ENCODE peak calls at places on chromosomes 4 and X, in ten cellular contexts. One of them, this sample, is unnamed.

GRCh38 chr4:69936566-69936965 is 5.7 kb downstream of the CSN1S1 start:
- DNase-seq in A549: no peak
- DNase-seq in NCI-H2029 treated with DMSO at 0.1 percent for 48 hours: no peak
- DNase-seq in amniotic epithelial cell: peak; percentile 60
- DNase-seq in HFF-Myc: no peak
- DNase-seq in GOT3: no peak
- DNase-seq in endothelial cell of umbilical vein: no peak
- DNase-seq in posterior cingulate gyrus: no peak
- DNase-seq in activated naive CD8-positive, alpha-beta T cell treated with anti-CD3 and anti-CD28 coated beads, Interleukin-2, amount 50 U/mL, for 16 hours: no peak
- DNase-seq in coronary artery: no peak
- DNase-seq in this sample: peak; percentile 41

GRCh38 chrX:31323658-31324057 is 251.8 kb upstream of the FTHL17 start:
- DNase-seq in GOT3: no peak
- DNase-seq in NCI-H2029 treated with DMSO at 0.1 percent for 48 hours: no peak
- DNase-seq in HFF-Myc: no peak
- DNase-seq in amniotic epithelial cell: no peak
- DNase-seq in coronary artery: no peak
- DNase-seq in endothelial cell of umbilical vein: no peak
- DNase-seq in posterior cingulate gyrus: no peak
- DNase-seq in A549: no peak
- DNase-seq in activated naive CD8-positive, alpha-beta T cell treated with anti-CD3 and anti-CD28 coated beads, Interleukin-2, amount 50 U/mL, for 16 hours: no peak
- DNase-seq in this sample: no peak

GRCh38 chr4:129455462-129455861 is 359.5 kb downstream of the C4orf33 start:
- DNase-seq in endothelial cell of umbilical vein: peak; percentile 90
- DNase-seq in A549: no peak
- DNase-seq in NCI-H2029 treated with DMSO at 0.1 percent for 48 hours: peak; percentile 73
- DNase-seq in activated naive CD8-positive, alpha-beta T cell treated with anti-CD3 and anti-CD28 coated beads, Interleukin-2, amount 50 U/mL, for 16 hours: no peak
- DNase-seq in posterior cingulate gyrus: no peak
- DNase-seq in GOT3: no peak
- DNase-seq in amniotic epithelial cell: no peak
- DNase-seq in coronary artery: no peak
- DNase-seq in HFF-Myc: no peak
- DNase-seq in this sample: no peak

GRCh38 chr4:145956288-145956890 is 17.8 kb upstream of the ZNF827 start:
- DNase-seq in GOT3: no peak
- DNase-seq in amniotic epithelial cell: peak; percentile 42
- DNase-seq in posterior cingulate gyrus: peak; percentile 17
- DNase-seq in HFF-Myc: no peak
- DNase-seq in A549: no peak
- DNase-seq in coronary artery: no peak
- DNase-seq in activated naive CD8-positive, alpha-beta T cell treated with anti-CD3 and anti-CD28 coated beads, Interleukin-2, amount 50 U/mL, for 16 hours: no peak
- DNase-seq in NCI-H2029 treated with DMSO at 0.1 percent for 48 hours: peak; percentile 9
- DNase-seq in endothelial cell of umbilical vein: peak; percentile 43
- DNase-seq in this sample: peak; percentile 59

GRCh38 chr4:6909970-6910339 is 329 bp downstream of the TBC1D14 start:
- DNase-seq in posterior cingulate gyrus: no peak
- DNase-seq in endothelial cell of umbilical vein: no peak
- DNase-seq in amniotic epithelial cell: no peak
- DNase-seq in A549: peak; percentile 18
- DNase-seq in GOT3: no peak
- DNase-seq in coronary artery: no peak
- DNase-seq in HFF-Myc: no peak
- DNase-seq in activated naive CD8-positive, alpha-beta T cell treated with anti-CD3 and anti-CD28 coated beads, Interleukin-2, amount 50 U/mL, for 16 hours: no peak
- DNase-seq in NCI-H2029 treated with DMSO at 0.1 percent for 48 hours: no peak
- DNase-seq in this sample: no peak

GRCh38 chrX:937391-937790 is 275.1 kb downstream of the CRLF2 start:
- DNase-seq in endothelial cell of umbilical vein: no peak
- DNase-seq in NCI-H2029 treated with DMSO at 0.1 percent for 48 hours: no peak
- DNase-seq in A549: no peak
- DNase-seq in HFF-Myc: no peak
- DNase-seq in posterior cingulate gyrus: no peak
- DNase-seq in amniotic epithelial cell: no peak
- DNase-seq in coronary artery: no peak
- DNase-seq in GOT3: no peak
- DNase-seq in activated naive CD8-positive, alpha-beta T cell treated with anti-CD3 and anti-CD28 coated beads, Interleukin-2, amount 50 U/mL, for 16 hours: no peak
- DNase-seq in this sample: no peak

GRCh38 chr4:7769936-7770674 is 169.6 kb downstream of the AFAP1 start:
- DNase-seq in posterior cingulate gyrus: no peak
- DNase-seq in HFF-Myc: no peak
- DNase-seq in GOT3: no peak
- DNase-seq in amniotic epithelial cell: peak; percentile 18
- DNase-seq in activated naive CD8-positive, alpha-beta T cell treated with anti-CD3 and anti-CD28 coated beads, Interleukin-2, amount 50 U/mL, for 16 hours: no peak
- DNase-seq in endothelial cell of umbilical vein: peak; percentile 14
- DNase-seq in coronary artery: no peak
- DNase-seq in A549: peak; percentile 33
- DNase-seq in NCI-H2029 treated with DMSO at 0.1 percent for 48 hours: no peak
- DNase-seq in this sample: peak; percentile 51

GRCh38 chrX:154712781-154713391 is 38.0 kb downstream of the GAB3 start:
- DNase-seq in HFF-Myc: peak; percentile 55
- DNase-seq in NCI-H2029 treated with DMSO at 0.1 percent for 48 hours: no peak
- DNase-seq in activated naive CD8-positive, alpha-beta T cell treated with anti-CD3 and anti-CD28 coated beads, Interleukin-2, amount 50 U/mL, for 16 hours: no peak
- DNase-seq in A549: no peak
- DNase-seq in GOT3: no peak
- DNase-seq in endothelial cell of umbilical vein: peak; percentile 38
- DNase-seq in amniotic epithelial cell: peak; percentile 86
- DNase-seq in coronary artery: no peak
- DNase-seq in posterior cingulate gyrus: no peak
- DNase-seq in this sample: peak; percentile 63

This sample was measured in fibroblast of pulmonary artery.